ENCODE peak calls at places on chromosomes 16 and 17, in nine cellular contexts. M is stimulated activated CD4-positive, alpha-beta T cell treated with anti-CD3 and anti-CD28 coated beads, Interleukin-1b, Interleukin-23, amount 100 ng/mL, for 1 hour; P is NCI-H2081; G is iPS DF 19.7; R is naive thymus-derived CD8-positive, alpha-beta T cell; O is NCI-H1105; K is RWPE1; Y is GM13977; J is Ammon's horn. W is an unnamed sample.
A peak's percentile ranks its signal among the peaks of the same experiment; 100 is the strongest.

GRCh38 chr17:5446786-5447185 is 7.8 kb upstream of the C1QBP start:
- DNase-seq in R (no peak), K (no peak), G (no peak), Y (no peak), J (peak; percentile 95), M (no peak), O (no peak), P (no peak), W (no peak)

GRCh38 chr16:86854058-86854621 is 275.8 kb downstream of the FOXL1 start:
- DNase-seq in M (no peak), G (no peak), K (no peak), R (no peak), Y (no peak), O (no peak), P (no peak), J (no peak), W (no peak)

GRCh38 chr17:75909812-75910274 is 5.2 kb upstream of the MRPL38 start:
- DNase-seq in Y (no peak), K (peak; percentile 22), R (no peak), G (no peak), O (peak; percentile 82), J (no peak), P (peak; percentile 98), M (no peak), W (no peak)

GRCh38 chr17:17445925-17446665 is 30.7 kb upstream of the MED9 start:
- DNase-seq in K (peak; percentile 59), R (no peak), M (no peak), P (no peak), G (no peak), Y (no peak), O (no peak), J (no peak), W (no peak)

GRCh38 chr16:67944690-67945391 is 921 bp upstream of the LCAT start:
- DNase-seq in R (no peak), O (no peak), M (no peak), P (no peak), K (no peak), G (no peak), Y (no peak), J (no peak), W (no peak)

GRCh38 chr17:9266769-9267168 is 245.5 kb downstream of the NTN1 start:
- DNase-seq in O (no peak), J (no peak), R (no peak), G (no peak), Y (no peak), K (no peak), P (no peak), M (no peak), W (peak; percentile 76)

GRCh38 chr16:615122-615521 is 15.7 kb upstream of the WFIKKN1 start:
- DNase-seq in O (no peak), G (no peak), Y (no peak), J (no peak), R (no peak), M (no peak), P (no peak), K (no peak), W (no peak)

GRCh38 chr17:30263552-30264333 is 28.0 kb downstream of the BLMH start:
- DNase-seq in G (no peak), M (no peak), Y (no peak), O (no peak), R (no peak), P (no peak), K (no peak), J (no peak), W (no peak)

GRCh38 chr16:46763147-46763546 is 15.0 kb upstream of the MYLK3 start:
- DNase-seq in P (peak; percentile 30), M (no peak), J (peak; percentile 62), Y (no peak), O (peak; percentile 82), G (no peak), R (no peak), K (no peak), W (no peak)

GRCh38 chr17:1647802-1648581 is 1.7 kb downstream of the RILP start:
- DNase-seq in J (peak; percentile 54), G (no peak), M (no peak), O (no peak), R (no peak), P (no peak), K (no peak), Y (no peak), W (no peak)

GRCh38 chr17:8753976-8754440 is 4.3 kb downstream of the SPDYE4 start:
- DNase-seq in Y (peak; percentile 67), R (no peak), P (peak; percentile 50), G (peak; percentile 40), K (peak; percentile 25), J (no peak), O (peak; percentile 33), M (no peak), W (no peak)

GRCh38 chr16:54176376-54176901 is 110.1 kb downstream of the IRX3 start:
- DNase-seq in G (no peak), J (no peak), R (no peak), K (no peak), P (no peak), O (no peak), M (no peak), Y (no peak), W (no peak)

GRCh38 chr17:28008526-28008925 is 34.0 kb upstream of the NLK start:
- DNase-seq in R (no peak), O (no peak), G (peak; percentile 67), P (no peak), Y (no peak), M (no peak), J (no peak), K (peak; percentile 65), W (peak; percentile 80)

GRCh38 chr16:83971165-83972130 is 3.4 kb downstream of the NECAB2 start:
- DNase-seq in G (no peak), Y (no peak), K (peak; percentile 24), R (no peak), P (no peak), M (no peak), O (no peak), J (no peak), W (no peak)

GRCh38 chr17:63842540-63843386 is at the start of gene SMARCD2:
- DNase-seq in J (peak; percentile 99), Y (peak; percentile 98), G (peak; percentile 94), M (peak; percentile 97), K (peak; percentile 95), P (peak; percentile 99), O (peak; percentile 97), R (peak; percentile 98), W (peak; percentile 98)

GRCh38 chr17:30226878-30227277 is 8.6 kb downstream of the SLC6A4 start:
- DNase-seq in M (no peak), G (no peak), P (no peak), K (no peak), Y (no peak), J (no peak), R (no peak), O (no peak), W (peak; percentile 97)

GRCh38 chr16:87490091-87490798 is 2.6 kb downstream of the ZCCHC14 start:
- DNase-seq in O (no peak), M (no peak), K (no peak), G (no peak), R (peak; percentile 18), Y (no peak), P (no peak), J (no peak), W (no peak)

GRCh38 chr17:66967867-66968543 is 3.5 kb downstream of the CACNG4 start:
- DNase-seq in J (no peak), M (no peak), R (no peak), K (no peak), Y (no peak), G (no peak), P (no peak), O (no peak), W (no peak)

GRCh38 chr16:85738878-85739715 is 11.8 kb downstream of the C16orf74 start:
- DNase-seq in O (no peak), G (no peak), R (no peak), Y (no peak), P (no peak), M (no peak), K (no peak), J (no peak), W (peak; percentile 82)

GRCh38 chr17:76727745-76728456 is 1.3 kb downstream of the METTL23 start:
- DNase-seq in M (no peak), J (no peak), G (no peak), R (no peak), Y (no peak), K (no peak), P (no peak), O (no peak), W (peak; percentile 43)

GRCh38 chr17:31148205-31148604 is 53.4 kb downstream of the NF1 start:
- DNase-seq in Y (no peak), O (no peak), P (no peak), K (no peak), J (no peak), G (no peak), M (no peak), R (no peak), W (peak; percentile 67)